ENCODE peak calls at places on chromosomes 5 and 9, in ten cellular contexts. Q is right lobe of liver; M is GM12865; E is astrocyte of the spinal cord; S is stimulated activated CD4-positive, alpha-beta T cell treated with anti-CD3 and anti-CD28 coated beads, TNF-alpha, amount 100 ng/mL, for 1 hour; W is H54; U is GM03348; O is effector memory CD8-positive, alpha-beta T cell; C is HS-5; I is activated gamma-delta T cell treated with Interleukin-2 at 50 U/mL for 16 hours. R is an unnamed sample.

GRCh38 chr5:180603076-180603591 is 11.8 kb upstream of the SCGB3A1 start:
- DNase-seq in Q (peak), M (no peak), E (no peak), S (no peak), W (no peak), U (no peak), O (no peak), C (no peak), I (no peak), R (no peak)

GRCh38 chr9:120768870-120769269 is 24.3 kb downstream of the FBXW2 start:
- DNase-seq in Q (no peak), M (no peak), E (no peak), S (no peak), W (no peak), U (no peak), O (no peak), C (no peak), I (no peak), R (no peak)

GRCh38 chr5:16617272-16617973 is 626 bp upstream of the RETREG1 start:
- DNase-seq in Q (no peak), M (no peak), E (no peak), S (peak), W (no peak), U (no peak), O (peak), C (no peak), I (peak), R (no peak)

GRCh38 chr9:70412678-70413426 is 1.6 kb downstream of the KLF9 start:
- DNase-seq in Q (peak), M (no peak), E (peak), S (peak), W (peak), U (peak), O (no peak), C (peak), I (peak), R (no peak)

GRCh38 chr9:79946718-79947117 is 375.0 kb downstream of the TLE4 start:
- DNase-seq in Q (no peak), M (no peak), E (peak), S (no peak), W (no peak), U (no peak), O (no peak), C (no peak), I (no peak), R (no peak)

GRCh38 chr5:67966712-67967111 is 248.8 kb upstream of the PIK3R1 start:
- DNase-seq in Q (no peak), M (no peak), E (no peak), S (no peak), W (no peak), U (no peak), O (no peak), C (no peak), I (no peak), R (no peak)

GRCh38 chr5:3598725-3599282 is 3.2 kb downstream of the IRX1 start:
- DNase-seq in Q (no peak), M (no peak), E (peak), S (no peak), W (no peak), U (peak), O (no peak), C (no peak), I (no peak), R (no peak)

GRCh38 chr9:107707915-107708441 is 218.4 kb upstream of the KLF4 start:
- DNase-seq in Q (peak), M (no peak), E (peak), S (no peak), W (no peak), U (peak), O (no peak), C (peak), I (no peak), R (no peak)

GRCh38 chr5:53063176-53063575 is 46.4 kb downstream of the MOCS2 start:
- DNase-seq in Q (no peak), M (no peak), E (no peak), S (no peak), W (no peak), U (no peak), O (no peak), C (no peak), I (no peak), R (no peak)

GRCh38 chr5:107155667-107156066 is 515.1 kb downstream of the EFNA5 start:
- DNase-seq in Q (no peak), M (no peak), E (no peak), S (no peak), W (no peak), U (no peak), O (no peak), C (no peak), I (no peak), R (no peak)

GRCh38 chr5:18314192-18314778 is 680.0 kb downstream of the TAF11L14 start:
- DNase-seq in Q (no peak), M (peak), E (peak), S (no peak), W (peak), U (peak), O (no peak), C (no peak), I (no peak), R (peak)